ENCODE peak calls at places on chromosomes 7 and 10, in ten cellular contexts. One of them, this sample, is unnamed. For H3K4me1, the result is how much of the 10 kb centered on the place peaks cover.

GRCh38 chr7:55546826-55547225 is 25.5 kb downstream of the VOPP1 start:
- DNase-seq in tibial artery: peak
- DNase-seq in IMR-90: peak
- DNase-seq in heart left ventricle: peak
- DNase-seq in GM23338: no peak
- DNase-seq in A549: peak
- DNase-seq in right cardiac atrium: peak
- DNase-seq in Peyer's patch: no peak
- DNase-seq in upper lobe of right lung: peak
- DNase-seq in hepatocyte: peak
- DNase-seq in this sample: peak

GRCh38 chr7:139116999-139117398 is 7.5 kb upstream of the ZC3HAV1 start:
- DNase-seq in hepatocyte: no peak
- DNase-seq in A549: no peak
- DNase-seq in Peyer's patch: no peak
- DNase-seq in right cardiac atrium: no peak
- DNase-seq in heart left ventricle: no peak
- DNase-seq in IMR-90: no peak
- DNase-seq in GM23338: no peak
- DNase-seq in upper lobe of right lung: no peak
- DNase-seq in tibial artery: no peak
- DNase-seq in this sample: no peak

GRCh38 chr10:43857206-43857952 is 208.7 kb upstream of the ZNF32 start:
- DNase-seq in heart left ventricle: no peak
- DNase-seq in A549: no peak
- DNase-seq in Peyer's patch: no peak
- DNase-seq in IMR-90: peak
- DNase-seq in upper lobe of right lung: no peak
- DNase-seq in hepatocyte: no peak
- DNase-seq in tibial artery: no peak
- DNase-seq in right cardiac atrium: no peak
- DNase-seq in GM23338: no peak
- DNase-seq in this sample: no peak

GRCh38 chr7:145884716-145885514 is 231.7 kb upstream of the CNTNAP2 start:
- DNase-seq in A549: no peak
- DNase-seq in Peyer's patch: no peak
- DNase-seq in right cardiac atrium: no peak
- DNase-seq in tibial artery: no peak
- DNase-seq in hepatocyte: no peak
- DNase-seq in heart left ventricle: no peak
- DNase-seq in upper lobe of right lung: no peak
- DNase-seq in GM23338: no peak
- DNase-seq in IMR-90: no peak
- DNase-seq in this sample: no peak

GRCh38 chr7:71236488-71237179 is 104.7 kb downstream of the GALNT17 start:
- DNase-seq in GM23338: peak
- DNase-seq in upper lobe of right lung: no peak
- DNase-seq in Peyer's patch: no peak
- DNase-seq in right cardiac atrium: peak
- DNase-seq in tibial artery: no peak
- DNase-seq in hepatocyte: no peak
- DNase-seq in A549: no peak
- DNase-seq in heart left ventricle: peak
- DNase-seq in IMR-90: no peak
- DNase-seq in this sample: no peak

GRCh38 chr7:148156248-148156647 is 434.3 kb upstream of the C7orf33 start:
- DNase-seq in IMR-90: peak
- DNase-seq in GM23338: no peak
- DNase-seq in Peyer's patch: no peak
- DNase-seq in right cardiac atrium: no peak
- DNase-seq in A549: no peak
- DNase-seq in heart left ventricle: no peak
- DNase-seq in tibial artery: no peak
- DNase-seq in upper lobe of right lung: no peak
- DNase-seq in hepatocyte: peak
- DNase-seq in this sample: no peak

GRCh38 chr7:116543664-116544063 is 18.8 kb downstream of the CAV1 start:
- DNase-seq in upper lobe of right lung: no peak
- DNase-seq in right cardiac atrium: no peak
- DNase-seq in IMR-90: peak
- DNase-seq in hepatocyte: no peak
- DNase-seq in A549: no peak
- DNase-seq in GM23338: no peak
- DNase-seq in tibial artery: no peak
- DNase-seq in heart left ventricle: no peak
- DNase-seq in Peyer's patch: no peak
- DNase-seq in this sample: no peak

GRCh38 chr7:25894002-25894901 is 257.7 kb upstream of the NFE2L3 start:
- DNase-seq in tibial artery: no peak
- DNase-seq in Peyer's patch: peak
- DNase-seq in hepatocyte: peak
- DNase-seq in A549: no peak
- DNase-seq in GM23338: peak
- DNase-seq in upper lobe of right lung: no peak
- DNase-seq in right cardiac atrium: no peak
- DNase-seq in IMR-90: no peak
- DNase-seq in heart left ventricle: no peak
- DNase-seq in this sample: no peak

GRCh38 chr10:84511709-84512108 is 183.3 kb downstream of the CCSER2 start:
- DNase-seq in Peyer's patch: no peak
- DNase-seq in IMR-90: no peak
- DNase-seq in hepatocyte: no peak
- DNase-seq in upper lobe of right lung: no peak
- DNase-seq in A549: no peak
- DNase-seq in GM23338: no peak
- DNase-seq in tibial artery: no peak
- DNase-seq in right cardiac atrium: no peak
- DNase-seq in heart left ventricle: no peak
- DNase-seq in this sample: no peak

GRCh38 chr10:69328346-69328687 is 50.0 kb downstream of the HK1 start:
- DNase-seq in right cardiac atrium: no peak
- DNase-seq in hepatocyte: no peak
- DNase-seq in GM23338: no peak
- DNase-seq in A549: no peak
- DNase-seq in heart left ventricle: no peak
- DNase-seq in Peyer's patch: no peak
- DNase-seq in upper lobe of right lung: no peak
- DNase-seq in IMR-90: no peak
- DNase-seq in tibial artery: no peak
- DNase-seq in this sample: no peak

GRCh38 chr10:69329721-69330178 is 51.5 kb downstream of the HK1 start:
- DNase-seq in Peyer's patch: no peak
- DNase-seq in IMR-90: no peak
- DNase-seq in tibial artery: no peak
- DNase-seq in right cardiac atrium: no peak
- DNase-seq in A549: no peak
- DNase-seq in upper lobe of right lung: no peak
- DNase-seq in hepatocyte: no peak
- DNase-seq in heart left ventricle: no peak
- DNase-seq in GM23338: peak
- DNase-seq in this sample: no peak

GRCh38 chr10:69324583-69324982 is 46.3 kb downstream of the HK1 start:
- DNase-seq in tibial artery: no peak
- DNase-seq in A549: no peak
- DNase-seq in hepatocyte: no peak
- DNase-seq in IMR-90: no peak
- DNase-seq in right cardiac atrium: no peak
- DNase-seq in GM23338: no peak
- DNase-seq in upper lobe of right lung: no peak
- DNase-seq in heart left ventricle: no peak
- DNase-seq in Peyer's patch: no peak
- DNase-seq in this sample: no peak

GRCh38 chr10:69326692-69327091 is 48.4 kb downstream of the HK1 start:
- DNase-seq in A549: no peak
- DNase-seq in right cardiac atrium: no peak
- DNase-seq in heart left ventricle: no peak
- DNase-seq in GM23338: no peak
- DNase-seq in hepatocyte: no peak
- DNase-seq in tibial artery: no peak
- DNase-seq in Peyer's patch: no peak
- DNase-seq in upper lobe of right lung: no peak
- DNase-seq in IMR-90: no peak
- DNase-seq in this sample: no peak

GRCh38 chr10:69327463-69328345 is 49.4 kb downstream of the HK1 start:
- DNase-seq in A549: no peak
- DNase-seq in right cardiac atrium: peak
- DNase-seq in IMR-90: peak
- DNase-seq in tibial artery: peak
- DNase-seq in Peyer's patch: peak
- DNase-seq in GM23338: no peak
- DNase-seq in heart left ventricle: peak
- DNase-seq in upper lobe of right lung: peak
- DNase-seq in hepatocyte: peak
- DNase-seq in this sample: peak
- H3K4me1 ChIP-seq in A549: under half
- H3K4me1 ChIP-seq in right cardiac atrium: under half
- H3K4me1 ChIP-seq in IMR-90: under half
- H3K4me1 ChIP-seq in tibial artery: under half
- H3K4me1 ChIP-seq in Peyer's patch: under half
- H3K4me1 ChIP-seq in GM23338: half or more
- H3K4me1 ChIP-seq in heart left ventricle: under half
- H3K4me1 ChIP-seq in upper lobe of right lung: half or more
- H3K4me1 ChIP-seq in hepatocyte: under half
- H3K4me1 ChIP-seq in this sample: under half

DNA sequence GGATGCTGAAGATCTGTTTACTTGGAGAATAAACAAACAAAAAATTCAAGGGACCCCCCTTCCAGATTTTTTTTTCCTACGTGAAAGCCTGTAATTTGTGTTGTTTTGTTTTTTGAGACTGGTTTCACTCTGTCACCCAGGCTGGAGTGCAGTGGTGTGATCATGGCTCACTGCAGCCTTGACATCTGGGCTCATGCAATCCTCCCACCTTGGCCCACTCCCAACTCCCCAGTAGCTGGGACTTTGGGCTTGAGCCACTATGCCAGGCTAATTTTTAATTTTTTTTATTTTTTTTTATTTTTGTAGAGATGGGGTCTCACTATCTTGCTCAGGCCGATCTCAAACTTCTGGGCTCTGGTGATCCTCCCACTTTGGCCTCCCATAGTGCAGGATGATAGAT is 2.3 kb downstream of the MRC1 start:
- DNase-seq in heart left ventricle: no peak
- DNase-seq in A549: no peak
- DNase-seq in Peyer's patch: no peak
- DNase-seq in hepatocyte: no peak
- DNase-seq in upper lobe of right lung: no peak
- DNase-seq in IMR-90: no peak
- DNase-seq in right cardiac atrium: no peak
- DNase-seq in tibial artery: no peak
- DNase-seq in GM23338: no peak
- DNase-seq in this sample: no peak
- H3K4me3 ChIP-seq in heart left ventricle: peak
- H3K4me3 ChIP-seq in A549: no peak
- H3K4me3 ChIP-seq in Peyer's patch: no peak
- H3K4me3 ChIP-seq in hepatocyte: no peak
- H3K4me3 ChIP-seq in upper lobe of right lung: peak
- H3K4me3 ChIP-seq in IMR-90: no peak
- H3K4me3 ChIP-seq in right cardiac atrium: no peak
- H3K4me3 ChIP-seq in tibial artery: peak
- H3K4me3 ChIP-seq in GM23338: no peak
- H3K4me3 ChIP-seq in this sample: peak

GRCh38 chr10:22641743-22642142 is 72.6 kb downstream of the PIP4K2A start:
- DNase-seq in hepatocyte: no peak
- DNase-seq in right cardiac atrium: no peak
- DNase-seq in GM23338: no peak
- DNase-seq in heart left ventricle: no peak
- DNase-seq in upper lobe of right lung: no peak
- DNase-seq in IMR-90: no peak
- DNase-seq in tibial artery: no peak
- DNase-seq in A549: no peak
- DNase-seq in Peyer's patch: no peak
- DNase-seq in this sample: no peak
- H3K4me1 ChIP-seq in hepatocyte: under half
- H3K4me1 ChIP-seq in right cardiac atrium: under half
- H3K4me1 ChIP-seq in GM23338: under half
- H3K4me1 ChIP-seq in heart left ventricle: under half
- H3K4me1 ChIP-seq in upper lobe of right lung: under half
- H3K4me1 ChIP-seq in IMR-90: under half
- H3K4me1 ChIP-seq in tibial artery: under half
- H3K4me1 ChIP-seq in A549: under half
- H3K4me1 ChIP-seq in Peyer's patch: under half
- H3K4me1 ChIP-seq in this sample: under half

GRCh38 chr10:101778781-101779543 is 3.0 kb upstream of the FGF8 start:
- DNase-seq in heart left ventricle: no peak
- DNase-seq in upper lobe of right lung: peak
- DNase-seq in IMR-90: no peak
- DNase-seq in A549: no peak
- DNase-seq in Peyer's patch: peak
- DNase-seq in GM23338: peak
- DNase-seq in right cardiac atrium: peak
- DNase-seq in tibial artery: peak
- DNase-seq in hepatocyte: peak
- DNase-seq in this sample: no peak

GRCh38 chr10:101778151-101778780 is 2.4 kb upstream of the FGF8 start:
- DNase-seq in tibial artery: peak
- DNase-seq in hepatocyte: no peak
- DNase-seq in A549: no peak
- DNase-seq in upper lobe of right lung: peak
- DNase-seq in GM23338: no peak
- DNase-seq in Peyer's patch: peak
- DNase-seq in heart left ventricle: no peak
- DNase-seq in right cardiac atrium: no peak
- DNase-seq in IMR-90: no peak
- DNase-seq in this sample: no peak

GRCh38 chr10:101780187-101780817 is 2.9 kb downstream of the NPM3 start:
- DNase-seq in hepatocyte: no peak
- DNase-seq in heart left ventricle: no peak
- DNase-seq in IMR-90: no peak
- DNase-seq in right cardiac atrium: peak
- DNase-seq in Peyer's patch: peak
- DNase-seq in GM23338: peak
- DNase-seq in upper lobe of right lung: no peak
- DNase-seq in A549: no peak
- DNase-seq in tibial artery: no peak
- DNase-seq in this sample: no peak

GRCh38 chr10:101780818-101781654 is 2.2 kb downstream of the NPM3 start:
- DNase-seq in hepatocyte: peak
- DNase-seq in GM23338: peak
- DNase-seq in A549: peak
- DNase-seq in Peyer's patch: peak
- DNase-seq in right cardiac atrium: peak
- DNase-seq in upper lobe of right lung: peak
- DNase-seq in tibial artery: peak
- DNase-seq in IMR-90: peak
- DNase-seq in heart left ventricle: peak
- DNase-seq in this sample: peak

DNA sequence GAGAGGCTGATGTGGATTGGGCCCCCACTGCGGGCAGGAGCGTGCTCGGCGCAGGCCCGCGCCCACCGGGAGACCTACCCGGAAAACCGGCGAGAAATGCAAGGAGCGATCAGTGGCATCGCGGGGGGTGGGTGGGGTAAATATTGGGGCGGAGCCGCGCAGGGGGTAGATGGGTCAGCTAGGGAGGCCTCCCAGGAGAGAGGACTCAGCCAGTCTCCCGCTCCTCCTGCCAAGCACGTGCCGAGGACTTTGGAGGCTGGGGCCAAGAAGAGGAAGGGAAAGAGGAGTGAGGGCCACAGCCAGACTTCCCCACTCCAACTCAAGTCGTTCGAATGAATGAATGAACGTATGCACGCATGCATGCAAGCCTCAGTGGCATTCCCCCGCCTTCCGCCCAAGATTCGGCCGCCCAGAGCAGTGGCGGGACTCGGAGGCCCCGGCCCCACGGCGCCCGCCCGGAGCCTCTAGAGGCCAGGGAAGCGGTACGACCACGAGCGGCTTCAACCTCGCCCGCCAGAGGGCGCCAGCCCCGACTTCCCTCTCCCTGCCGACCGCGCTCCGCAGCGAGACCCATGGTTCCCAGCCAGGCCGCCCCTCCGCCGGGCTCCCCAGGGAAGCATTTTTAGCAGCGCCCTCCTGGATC is 3.6 kb downstream of the NPM3 start:
- DNase-seq in IMR-90: peak
- DNase-seq in tibial artery: peak
- DNase-seq in Peyer's patch: peak
- DNase-seq in hepatocyte: peak
- DNase-seq in heart left ventricle: peak
- DNase-seq in A549: peak
- DNase-seq in right cardiac atrium: peak
- DNase-seq in upper lobe of right lung: peak
- DNase-seq in GM23338: peak
- DNase-seq in this sample: peak
- H3K4me3 ChIP-seq in IMR-90: no peak
- H3K4me3 ChIP-seq in tibial artery: peak
- H3K4me3 ChIP-seq in Peyer's patch: peak
- H3K4me3 ChIP-seq in hepatocyte: no peak
- H3K4me3 ChIP-seq in heart left ventricle: peak
- H3K4me3 ChIP-seq in A549: peak
- H3K4me3 ChIP-seq in right cardiac atrium: peak
- H3K4me3 ChIP-seq in upper lobe of right lung: peak
- H3K4me3 ChIP-seq in GM23338: peak
- H3K4me3 ChIP-seq in this sample: peak